ENCODE peak calls at places on chromosomes 6 and 20, in four cellular contexts. I is HCT116, F is gastrocnemius medialis, Z is tibial nerve. B is an unnamed sample.

GRCh38 chr6:20687494-20687893 is 153.2 kb downstream of the CDKAL1 start:
- DNase-seq in I (no peak), Z (no peak), F (no peak), B (no peak)

GRCh38 chr6:1263039-1263849 is 48.7 kb upstream of the FOXQ1 start:
- DNase-seq in Z (no peak), I (no peak), F (no peak), B (peak; percentile 78)

GRCh38 chr20:18394363-18394762 is 72.5 kb downstream of the DZANK1 start:
- DNase-seq in Z (no peak), F (no peak), I (no peak), B (no peak)

GRCh38 chr20:9059931-9060330 is 9.0 kb upstream of the PLCB4 start:
- DNase-seq in I (no peak), F (no peak), Z (no peak), B (no peak)

GRCh38 chr20:50670126-50670862 is 21.0 kb downstream of the RIPOR3 start:
- DNase-seq in I (no peak), F (no peak), Z (no peak), B (no peak)

GRCh38 chr6:142699391-142699790 is 245.6 kb downstream of the HIVEP2 start:
- DNase-seq in Z (no peak), I (no peak), F (no peak), B (no peak)

GRCh38 chr6:370555-370954 is 21.0 kb upstream of the IRF4 start:
- DNase-seq in I (no peak), Z (no peak), F (no peak), B (no peak)

GRCh38 chr6:132684998-132685397 is 26.0 kb upstream of the TAAR1 start:
- DNase-seq in Z (no peak), I (no peak), F (no peak), B (no peak)

GRCh38 chr6:158843751-158844683 is 24.8 kb upstream of the EZR start:
- DNase-seq in I (no peak), F (no peak), Z (no peak), B (no peak)

GRCh38 chr6:136360783-136361182 is 71.1 kb upstream of the BCLAF1 start:
- DNase-seq in Z (no peak), F (no peak), I (no peak), B (no peak)
- TF ChIP-seq POLR2A in Z (no peak), F (no peak), I (no peak), B (no peak)

GRCh38 chr6:16824804-16825777 is 63.8 kb upstream of the ATXN1 start:
- DNase-seq in Z (no peak), I (no peak), F (no peak), B (no peak)
- H3K4me3 ChIP-seq in Z (no peak overlapping the region), I (no peak overlapping the region), F (no peak overlapping the region), B (no peak overlapping the region)

GRCh38 chr6:43174263-43175112 is 3.4 kb downstream of the SRF start:
- DNase-seq in Z (peak; percentile 98), I (peak; percentile 94), F (peak; percentile 99), B (peak; percentile 99)
- TF ChIP-seq POLR2A in Z (peak; percentile 8), I (no peak), F (peak; percentile 82), B (no peak)

DNA sequence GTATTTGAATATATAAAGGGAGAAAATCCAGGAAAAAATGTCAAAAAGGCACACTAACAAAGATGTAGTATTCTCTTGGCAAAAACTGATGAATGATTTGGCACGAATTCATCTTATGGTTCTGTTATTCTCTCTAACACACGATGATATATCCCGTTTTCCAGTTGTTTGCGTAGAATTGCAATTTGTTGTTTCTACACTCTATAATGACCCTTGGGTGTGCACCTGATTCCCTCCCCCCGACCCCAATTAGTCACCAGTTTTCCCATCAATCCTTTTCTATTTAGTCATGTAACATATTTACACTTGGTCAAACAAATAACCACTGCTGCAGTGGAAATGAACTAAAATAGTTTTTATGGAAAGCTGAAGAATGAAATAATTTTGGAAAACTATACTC is 1.5 kb upstream of the ARID1B start:
- DNase-seq in Z (no peak), F (no peak), I (no peak), B (no peak)
- H3K4me3 ChIP-seq in Z (no peak overlapping the region), F (no peak overlapping the region), I (no peak overlapping the region), B (no peak overlapping the region)

DNA sequence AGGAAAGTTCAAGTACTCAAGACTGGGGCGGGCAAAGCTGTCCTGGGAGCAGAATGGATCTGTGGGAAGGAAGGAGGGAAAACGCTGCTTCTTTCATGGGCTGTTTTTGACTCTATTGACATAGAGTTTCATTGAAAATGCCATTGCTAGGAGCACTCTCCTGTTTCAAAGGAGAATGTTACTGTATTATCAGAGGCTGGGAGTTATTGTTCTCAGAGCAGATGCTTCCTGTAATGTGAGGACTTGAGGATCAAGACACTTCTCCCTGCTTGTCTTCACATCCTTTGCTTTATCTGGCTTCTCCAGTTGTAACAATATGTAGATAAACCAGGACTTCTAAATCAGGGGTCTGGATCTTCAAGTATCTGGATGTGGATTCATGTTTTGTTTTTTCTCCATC is 3.7 kb downstream of the CD109 start:
- DNase-seq in I (no peak), F (no peak), Z (no peak), B (no peak)
- TF ChIP-seq POLR2A in I (no peak), F (no peak), Z (no peak), B (no peak)

DNA sequence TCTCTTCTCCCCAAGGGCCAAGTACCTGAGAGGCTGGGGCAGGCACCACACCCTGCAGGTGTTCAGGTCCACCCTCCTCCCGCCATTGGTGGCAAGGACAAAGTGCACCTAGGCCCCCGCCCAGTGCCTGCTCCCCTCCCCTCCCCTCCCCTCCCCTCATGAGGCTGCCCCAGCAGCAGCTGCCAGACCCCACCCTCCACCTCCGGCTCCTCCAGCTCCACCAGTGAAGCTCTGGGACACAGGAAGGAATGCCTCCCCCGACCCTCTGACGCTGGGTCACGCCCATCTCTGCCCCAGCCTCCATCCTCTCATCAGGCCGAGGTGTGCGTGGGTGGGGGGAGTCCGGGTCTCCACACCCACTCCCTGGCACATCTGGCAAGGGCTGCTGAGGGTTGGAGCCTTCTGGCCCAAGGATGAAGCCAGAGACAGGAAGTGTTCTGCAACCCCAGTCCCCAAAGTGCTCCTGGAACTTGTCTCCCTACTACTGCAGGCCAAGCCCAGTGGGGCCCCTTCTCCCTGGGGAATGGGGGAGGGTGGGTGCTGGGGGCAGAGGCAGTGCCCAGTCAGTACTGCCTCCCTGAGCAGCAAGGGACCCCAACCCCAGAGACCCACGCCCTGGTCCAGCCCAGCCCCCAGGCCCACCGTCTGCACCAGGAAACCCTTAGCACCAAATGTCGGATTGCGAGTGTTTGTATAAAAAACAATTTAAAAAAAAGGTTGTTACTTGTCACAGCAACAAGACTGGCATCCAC is 1.6 kb upstream of the UCKL1 start:
- DNase-seq in F (no peak), I (peak; percentile 67), Z (no peak), B (no peak)
- H3K4me3 ChIP-seq in F (no peak overlapping the region), I (peak overlapping the region; percentile 66), Z (no peak overlapping the region), B (no peak overlapping the region)

GRCh38 chr6:13484827-13485226 is 2.6 kb downstream of the GFOD1 start:
- DNase-seq in F (no peak), Z (no peak), I (no peak), B (no peak)
- TF ChIP-seq POLR2A in F (no peak), Z (no peak), I (no peak), B (no peak)

GRCh38 chr6:35037289-35038038 is 103.7 kb downstream of the TCP11 start:
- DNase-seq in Z (no peak), I (no peak), F (no peak), B (peak; percentile 28)
- H3K4me3 ChIP-seq in Z (no peak overlapping the region), I (no peak overlapping the region), F (no peak overlapping the region), B (no peak overlapping the region)

DNA sequence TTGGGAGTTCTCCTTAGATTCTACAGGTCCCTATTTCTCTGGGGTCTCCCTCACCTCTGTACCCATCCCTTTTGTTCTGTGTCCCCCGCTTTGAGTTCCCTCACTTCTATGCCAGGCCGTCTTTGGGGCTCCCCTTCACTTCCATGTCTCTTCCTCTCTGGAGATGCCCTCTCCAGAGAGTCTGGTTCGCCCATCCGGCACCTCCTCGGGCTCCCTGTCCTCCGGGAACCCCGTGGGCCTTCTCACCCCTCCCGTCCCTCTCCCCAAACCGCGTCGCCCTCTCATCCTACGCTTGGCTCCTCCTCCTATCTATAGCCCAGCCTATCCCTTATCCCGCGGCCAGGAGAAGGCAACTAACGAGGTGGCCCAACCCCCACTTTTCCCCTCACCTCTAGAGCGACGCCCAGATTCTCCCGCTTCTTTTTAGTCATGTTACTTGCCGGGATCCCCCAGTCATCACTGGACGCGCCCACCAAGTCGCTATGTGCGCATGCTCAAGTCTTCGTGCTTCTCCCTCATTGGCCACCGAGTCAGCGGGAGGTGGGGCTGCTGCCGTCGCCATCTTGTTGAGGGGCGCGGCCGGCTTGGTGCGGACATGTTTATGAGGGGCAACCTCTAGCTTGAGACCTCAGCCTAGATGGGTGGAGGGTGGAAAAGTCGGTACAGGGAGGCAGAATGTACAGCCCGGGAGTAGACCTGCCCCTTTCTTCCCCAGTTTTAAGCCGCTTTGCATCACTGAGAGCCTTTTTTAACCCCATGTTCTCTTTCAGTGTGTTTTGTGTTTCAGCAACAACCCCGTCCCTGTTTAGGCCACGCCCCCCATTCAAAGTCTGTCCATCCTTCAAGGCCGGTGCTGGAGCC is at the start of gene CCDC167:
- DNase-seq in F (peak; percentile 85), Z (peak; percentile 88), I (peak; percentile 97), B (peak; percentile 99)
- TF ChIP-seq POLR2A in F (no peak), Z (no peak), I (peak; percentile 45), B (no peak)

B was measured in lower leg skin.